ENCODE peak calls at places on chromosomes 6 and 20, in eight cellular contexts. One of them, this sample, is unnamed.

GRCh38 chr6:169971951-169972651 is 220.7 kb downstream of the ERMARD start:
- DNase-seq in endodermal cell: peak; percentile 35
- DNase-seq in Caco-2: no peak
- DNase-seq in left ventricle myocardium inferior: no peak
- DNase-seq in fibroblast of lung: no peak
- DNase-seq in breast epithelium: peak; percentile 28
- DNase-seq in esophagus muscularis mucosa: no peak
- DNase-seq in mammary epithelial cell: no peak
- DNase-seq in this sample: no peak

GRCh38 chr6:10529231-10529801 is 8.2 kb downstream of the GCNT2 start:
- DNase-seq in endodermal cell: no peak
- DNase-seq in Caco-2: no peak
- DNase-seq in left ventricle myocardium inferior: no peak
- DNase-seq in fibroblast of lung: peak; percentile 77
- DNase-seq in breast epithelium: peak; percentile 54
- DNase-seq in esophagus muscularis mucosa: no peak
- DNase-seq in mammary epithelial cell: no peak
- DNase-seq in this sample: no peak

GRCh38 chr6:24924956-24925355 is 10.8 kb downstream of the RIPOR2 start:
- DNase-seq in endodermal cell: no peak
- DNase-seq in Caco-2: no peak
- DNase-seq in left ventricle myocardium inferior: no peak
- DNase-seq in fibroblast of lung: no peak
- DNase-seq in breast epithelium: no peak
- DNase-seq in esophagus muscularis mucosa: peak; percentile 31
- DNase-seq in mammary epithelial cell: peak; percentile 12
- DNase-seq in this sample: peak; percentile 16

GRCh38 chr6:106444777-106445507 is 84.4 kb downstream of the CRYBG1 start:
- DNase-seq in endodermal cell: no peak
- DNase-seq in Caco-2: peak; percentile 65
- DNase-seq in left ventricle myocardium inferior: no peak
- DNase-seq in fibroblast of lung: peak; percentile 61
- DNase-seq in breast epithelium: no peak
- DNase-seq in esophagus muscularis mucosa: no peak
- DNase-seq in mammary epithelial cell: peak; percentile 58
- DNase-seq in this sample: peak; percentile 17

GRCh38 chr6:5303711-5304110 is 42.4 kb downstream of the FARS2 start:
- DNase-seq in endodermal cell: no peak
- DNase-seq in Caco-2: no peak
- DNase-seq in left ventricle myocardium inferior: no peak
- DNase-seq in fibroblast of lung: no peak
- DNase-seq in breast epithelium: no peak
- DNase-seq in esophagus muscularis mucosa: peak; percentile 53
- DNase-seq in mammary epithelial cell: no peak
- DNase-seq in this sample: no peak

GRCh38 chr20:48831702-48832422 is 4.1 kb upstream of the PREX1 start:
- DNase-seq in endodermal cell: no peak
- DNase-seq in Caco-2: no peak
- DNase-seq in left ventricle myocardium inferior: peak; percentile 60
- DNase-seq in fibroblast of lung: peak; percentile 40
- DNase-seq in breast epithelium: no peak
- DNase-seq in esophagus muscularis mucosa: no peak
- DNase-seq in mammary epithelial cell: peak; percentile 29
- DNase-seq in this sample: no peak

GRCh38 chr6:12635375-12635774 is 81.2 kb upstream of the PHACTR1 start:
- DNase-seq in endodermal cell: no peak
- DNase-seq in Caco-2: no peak
- DNase-seq in left ventricle myocardium inferior: no peak
- DNase-seq in fibroblast of lung: peak; percentile 1
- DNase-seq in breast epithelium: no peak
- DNase-seq in esophagus muscularis mucosa: no peak
- DNase-seq in mammary epithelial cell: no peak
- DNase-seq in this sample: no peak

GRCh38 chr6:117711369-117711768 is 36.1 kb downstream of the NUS1 start:
- DNase-seq in endodermal cell: no peak
- DNase-seq in Caco-2: peak; percentile 39
- DNase-seq in left ventricle myocardium inferior: no peak
- DNase-seq in fibroblast of lung: no peak
- DNase-seq in breast epithelium: no peak
- DNase-seq in esophagus muscularis mucosa: no peak
- DNase-seq in mammary epithelial cell: peak; percentile 2
- DNase-seq in this sample: no peak

GRCh38 chr6:44621846-44622245 is 234.3 kb downstream of the CDC5L start:
- DNase-seq in endodermal cell: no peak
- DNase-seq in Caco-2: no peak
- DNase-seq in left ventricle myocardium inferior: no peak
- DNase-seq in fibroblast of lung: peak; percentile 18
- DNase-seq in breast epithelium: no peak
- DNase-seq in esophagus muscularis mucosa: no peak
- DNase-seq in mammary epithelial cell: no peak
- DNase-seq in this sample: no peak

GRCh38 chr6:27795697-27796494 is 116.3 kb downstream of the OR2B2 start:
- DNase-seq in endodermal cell: peak; percentile 80
- DNase-seq in Caco-2: peak; percentile 88
- DNase-seq in left ventricle myocardium inferior: no peak
- DNase-seq in fibroblast of lung: peak; percentile 79
- DNase-seq in breast epithelium: no peak
- DNase-seq in esophagus muscularis mucosa: no peak
- DNase-seq in mammary epithelial cell: peak; percentile 83
- DNase-seq in this sample: peak; percentile 65

GRCh38 chr6:129884211-129884610 is 23.1 kb upstream of the TMEM244 start:
- DNase-seq in endodermal cell: no peak
- DNase-seq in Caco-2: no peak
- DNase-seq in left ventricle myocardium inferior: no peak
- DNase-seq in fibroblast of lung: no peak
- DNase-seq in breast epithelium: no peak
- DNase-seq in esophagus muscularis mucosa: no peak
- DNase-seq in mammary epithelial cell: no peak
- DNase-seq in this sample: no peak

GRCh38 chr20:8291873-8292272 is 159.8 kb downstream of the PLCB1 start:
- DNase-seq in endodermal cell: no peak
- DNase-seq in Caco-2: no peak
- DNase-seq in left ventricle myocardium inferior: no peak
- DNase-seq in fibroblast of lung: peak; percentile 91
- DNase-seq in breast epithelium: no peak
- DNase-seq in esophagus muscularis mucosa: no peak
- DNase-seq in mammary epithelial cell: no peak
- DNase-seq in this sample: no peak

GRCh38 chr20:63978319-63979220 is 872 bp downstream of the SAMD10 start:
- DNase-seq in endodermal cell: peak; percentile 91
- DNase-seq in Caco-2: peak; percentile 96
- DNase-seq in left ventricle myocardium inferior: peak; percentile 78
- DNase-seq in fibroblast of lung: peak; percentile 45
- DNase-seq in breast epithelium: peak; percentile 81
- DNase-seq in esophagus muscularis mucosa: no peak
- DNase-seq in mammary epithelial cell: peak; percentile 66
- DNase-seq in this sample: peak; percentile 66

GRCh38 chr6:2103644-2104523 is 141.5 kb downstream of the GMDS start:
- DNase-seq in endodermal cell: no peak
- DNase-seq in Caco-2: peak; percentile 34
- DNase-seq in left ventricle myocardium inferior: no peak
- DNase-seq in fibroblast of lung: peak; percentile 20
- DNase-seq in breast epithelium: no peak
- DNase-seq in esophagus muscularis mucosa: no peak
- DNase-seq in mammary epithelial cell: peak; percentile 54
- DNase-seq in this sample: peak; percentile 51

GRCh38 chr6:73803562-73804221 is 107.7 kb downstream of the CD109 start:
- DNase-seq in endodermal cell: peak; percentile 85
- DNase-seq in Caco-2: peak; percentile 29
- DNase-seq in left ventricle myocardium inferior: no peak
- DNase-seq in fibroblast of lung: peak; percentile 98
- DNase-seq in breast epithelium: no peak
- DNase-seq in esophagus muscularis mucosa: no peak
- DNase-seq in mammary epithelial cell: peak; percentile 91
- DNase-seq in this sample: peak; percentile 48

GRCh38 chr6:39865011-39865888 is 69.0 kb downstream of the MOCS1 start:
- DNase-seq in endodermal cell: peak; percentile 95
- DNase-seq in Caco-2: peak; percentile 74
- DNase-seq in left ventricle myocardium inferior: peak; percentile 67
- DNase-seq in fibroblast of lung: peak; percentile 30
- DNase-seq in breast epithelium: peak; percentile 74
- DNase-seq in esophagus muscularis mucosa: no peak
- DNase-seq in mammary epithelial cell: peak; percentile 31
- DNase-seq in this sample: peak; percentile 88

GRCh38 chr20:23692725-23693124 is 3.9 kb upstream of the CST4 start:
- DNase-seq in endodermal cell: no peak
- DNase-seq in Caco-2: no peak
- DNase-seq in left ventricle myocardium inferior: no peak
- DNase-seq in fibroblast of lung: no peak
- DNase-seq in breast epithelium: no peak
- DNase-seq in esophagus muscularis mucosa: peak; percentile 47
- DNase-seq in mammary epithelial cell: no peak
- DNase-seq in this sample: no peak

GRCh38 chr6:30965140-30965601 is 18.3 kb upstream of the MUC21 start:
- DNase-seq in endodermal cell: no peak
- DNase-seq in Caco-2: no peak
- DNase-seq in left ventricle myocardium inferior: no peak
- DNase-seq in fibroblast of lung: no peak
- DNase-seq in breast epithelium: no peak
- DNase-seq in esophagus muscularis mucosa: no peak
- DNase-seq in mammary epithelial cell: no peak
- DNase-seq in this sample: no peak

GRCh38 chr6:122798099-122798641 is 9.1 kb downstream of the SMPDL3A start:
- DNase-seq in endodermal cell: no peak
- DNase-seq in Caco-2: peak; percentile 61
- DNase-seq in left ventricle myocardium inferior: no peak
- DNase-seq in fibroblast of lung: peak; percentile 84
- DNase-seq in breast epithelium: no peak
- DNase-seq in esophagus muscularis mucosa: no peak
- DNase-seq in mammary epithelial cell: peak; percentile 87
- DNase-seq in this sample: no peak
- H3K4me3 ChIP-seq in endodermal cell: no peak overlapping the region
- H3K4me3 ChIP-seq in Caco-2: no peak overlapping the region
- H3K4me3 ChIP-seq in left ventricle myocardium inferior: no peak overlapping the region
- H3K4me3 ChIP-seq in fibroblast of lung: no peak overlapping the region
- H3K4me3 ChIP-seq in breast epithelium: no peak overlapping the region
- H3K4me3 ChIP-seq in esophagus muscularis mucosa: no peak overlapping the region
- H3K4me3 ChIP-seq in mammary epithelial cell: no peak overlapping the region
- H3K4me3 ChIP-seq in this sample: no peak overlapping the region

GRCh38 chr6:100432136-100432535 is 32.6 kb downstream of the SIM1 start:
- DNase-seq in endodermal cell: peak; percentile 58
- DNase-seq in Caco-2: no peak
- DNase-seq in left ventricle myocardium inferior: no peak
- DNase-seq in fibroblast of lung: no peak
- DNase-seq in breast epithelium: no peak
- DNase-seq in esophagus muscularis mucosa: peak; percentile 29
- DNase-seq in mammary epithelial cell: no peak
- DNase-seq in this sample: no peak

GRCh38 chr6:100426689-100427338 is 37.9 kb downstream of the SIM1 start:
- DNase-seq in endodermal cell: no peak
- DNase-seq in Caco-2: no peak
- DNase-seq in left ventricle myocardium inferior: no peak
- DNase-seq in fibroblast of lung: no peak
- DNase-seq in breast epithelium: no peak
- DNase-seq in esophagus muscularis mucosa: no peak
- DNase-seq in mammary epithelial cell: no peak
- DNase-seq in this sample: no peak

GRCh38 chr6:100430962-100431361 is 33.8 kb downstream of the SIM1 start:
- DNase-seq in endodermal cell: no peak
- DNase-seq in Caco-2: no peak
- DNase-seq in left ventricle myocardium inferior: no peak
- DNase-seq in fibroblast of lung: no peak
- DNase-seq in breast epithelium: no peak
- DNase-seq in esophagus muscularis mucosa: no peak
- DNase-seq in mammary epithelial cell: no peak
- DNase-seq in this sample: no peak

GRCh38 chr6:100426241-100426640 is 38.5 kb downstream of the SIM1 start:
- DNase-seq in endodermal cell: no peak
- DNase-seq in Caco-2: no peak
- DNase-seq in left ventricle myocardium inferior: no peak
- DNase-seq in fibroblast of lung: no peak
- DNase-seq in breast epithelium: no peak
- DNase-seq in esophagus muscularis mucosa: no peak
- DNase-seq in mammary epithelial cell: no peak
- DNase-seq in this sample: no peak

GRCh38 chr6:100427452-100427851 is 37.3 kb downstream of the SIM1 start:
- DNase-seq in endodermal cell: no peak
- DNase-seq in Caco-2: no peak
- DNase-seq in left ventricle myocardium inferior: no peak
- DNase-seq in fibroblast of lung: no peak
- DNase-seq in breast epithelium: no peak
- DNase-seq in esophagus muscularis mucosa: no peak
- DNase-seq in mammary epithelial cell: no peak
- DNase-seq in this sample: no peak
- H3K27me3 ChIP-seq in endodermal cell: peaks cover 6% of the 10 kb centered on the region
- H3K27me3 ChIP-seq in Caco-2: no peaks in the 10 kb centered on the region
- H3K27me3 ChIP-seq in left ventricle myocardium inferior: peaks cover 58% of the 10 kb centered on the region
- H3K27me3 ChIP-seq in fibroblast of lung: no peaks in the 10 kb centered on the region
- H3K27me3 ChIP-seq in breast epithelium: no peaks in the 10 kb centered on the region
- H3K27me3 ChIP-seq in esophagus muscularis mucosa: no peaks in the 10 kb centered on the region
- H3K27me3 ChIP-seq in mammary epithelial cell: peaks cover 2% of the 10 kb centered on the region
- H3K27me3 ChIP-seq in this sample: peaks cover 18% of the 10 kb centered on the region

GRCh38 chr6:149545258-149545753 is 537 bp downstream of the PPIL4 start:
- DNase-seq in endodermal cell: peak; percentile 67
- DNase-seq in Caco-2: peak; percentile 70
- DNase-seq in left ventricle myocardium inferior: peak; percentile 19
- DNase-seq in fibroblast of lung: peak; percentile 70
- DNase-seq in breast epithelium: no peak
- DNase-seq in esophagus muscularis mucosa: no peak
- DNase-seq in mammary epithelial cell: no peak
- DNase-seq in this sample: peak; percentile 18
- TF ChIP-seq CTCF in endodermal cell: no peak
- TF ChIP-seq CTCF in Caco-2: peak; percentile 11
- TF ChIP-seq CTCF in left ventricle myocardium inferior: no peak
- TF ChIP-seq CTCF in fibroblast of lung: peak; percentile 17
- TF ChIP-seq CTCF in breast epithelium: no peak
- TF ChIP-seq CTCF in esophagus muscularis mucosa: no peak
- TF ChIP-seq CTCF in mammary epithelial cell: no peak
- TF ChIP-seq CTCF in this sample: peak; percentile 12

DNA sequence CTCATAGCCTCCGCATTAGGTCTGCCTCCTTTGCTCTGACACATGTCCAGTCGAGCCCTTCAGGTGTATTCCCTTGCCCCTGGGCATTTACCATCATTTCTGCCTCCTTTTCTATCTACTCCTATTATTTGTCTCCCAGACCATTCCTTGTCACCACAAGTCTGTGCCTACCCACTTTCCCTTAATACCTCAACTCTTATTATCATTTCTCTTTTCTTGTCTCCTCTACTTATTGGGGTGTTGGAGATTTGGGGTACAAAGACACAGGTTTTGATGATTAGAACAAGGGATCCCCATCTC is 1.4 kb downstream of the SYNGAP1 start:
- DNase-seq in endodermal cell: no peak
- DNase-seq in Caco-2: no peak
- DNase-seq in left ventricle myocardium inferior: no peak
- DNase-seq in fibroblast of lung: no peak
- DNase-seq in breast epithelium: no peak
- DNase-seq in esophagus muscularis mucosa: no peak
- DNase-seq in mammary epithelial cell: no peak
- DNase-seq in this sample: no peak
- H3K4me3 ChIP-seq in endodermal cell: peak overlapping the region; percentile 78
- H3K4me3 ChIP-seq in Caco-2: no peak overlapping the region
- H3K4me3 ChIP-seq in left ventricle myocardium inferior: no peak overlapping the region
- H3K4me3 ChIP-seq in fibroblast of lung: no peak overlapping the region
- H3K4me3 ChIP-seq in breast epithelium: no peak overlapping the region
- H3K4me3 ChIP-seq in esophagus muscularis mucosa: no peak overlapping the region
- H3K4me3 ChIP-seq in mammary epithelial cell: no peak overlapping the region
- H3K4me3 ChIP-seq in this sample: no peak overlapping the region